ENCODE peak calls at places on chromosomes 5 and 9, in four cellular contexts. P, R, X and T are unnamed samples.

GRCh38 chr5:10633271-10634049 is 69.6 kb downstream of the ANKRD33B start:
- DNase-seq in P (no peak), R (no peak), X (no peak), T (no peak)

GRCh38 chr9:137451976-137452760 is 7.0 kb downstream of the NSMF start:
- DNase-seq in P (no peak), R (no peak), X (no peak), T (no peak)

GRCh38 chr9:93300585-93301081 is 116.7 kb downstream of the WNK2 start:
- DNase-seq in P (peak), R (no peak), X (no peak), T (no peak)

GRCh38 chr5:84290161-84290560 is 94.5 kb downstream of the EDIL3 start:
- DNase-seq in P (no peak), R (no peak), X (no peak), T (no peak)

GRCh38 chr9:3863114-3863528 is 337.3 kb upstream of the RFX3 start:
- DNase-seq in P (no peak), R (peak), X (peak), T (no peak)

GRCh38 chr5:53331463-53331862 is 149.0 kb upstream of the FST start:
- DNase-seq in P (no peak), R (peak), X (no peak), T (peak)

GRCh38 chr5:168946363-168946762 is 354.6 kb downstream of the SLIT3 start:
- DNase-seq in P (no peak), R (no peak), X (no peak), T (no peak)

GRCh38 chr5:137190441-137190840 is 308.7 kb downstream of the SPOCK1 start:
- DNase-seq in P (no peak), R (no peak), X (no peak), T (no peak)

GRCh38 chr9:1337169-1337568 is 287.0 kb downstream of the DMRT2 start:
- DNase-seq in P (no peak), R (no peak), X (no peak), T (no peak)

GRCh38 chr9:69971643-69972449 is 71.8 kb upstream of the MAMDC2 start:
- DNase-seq in P (peak), R (no peak), X (no peak), T (no peak)

GRCh38 chr5:29218138-29218537 is 1975.3 kb upstream of the CDH6 start:
- DNase-seq in P (no peak), R (no peak), X (no peak), T (no peak)

GRCh38 chr9:120742951-120743416 is 28.7 kb upstream of the MEGF9 start:
- DNase-seq in P (no peak), R (no peak), X (no peak), T (no peak)

GRCh38 chr9:14258840-14259239 is 55.1 kb downstream of the NFIB start:
- DNase-seq in P (no peak), R (no peak), X (peak), T (no peak)

GRCh38 chr5:180665682-180666404 is 16.4 kb upstream of the FLT4 start:
- DNase-seq in P (no peak), R (no peak), X (no peak), T (no peak)

GRCh38 chr5:59773286-59773685 is 120.2 kb downstream of the PDE4D start:
- DNase-seq in P (no peak), R (no peak), X (peak), T (no peak)

GRCh38 chr9:99011161-99011709 is 67.5 kb downstream of the COL15A1 start:
- DNase-seq in P (no peak), R (no peak), X (no peak), T (no peak)

GRCh38 chr5:97134634-97135033 is 7.8 kb downstream of the LIX1 start:
- DNase-seq in P (no peak), R (no peak), X (no peak), T (no peak)

GRCh38 chr5:18465833-18466681 is 831.8 kb downstream of the TAF11L14 start:
- DNase-seq in P (peak), R (peak), X (peak), T (peak)

GRCh38 chr5:170483701-170484458 is 19.9 kb upstream of the KCNIP1 start:
- DNase-seq in P (no peak), R (no peak), X (peak), T (peak)

GRCh38 chr5:151896041-151896691 is 28.5 kb downstream of the GLRA1 start:
- DNase-seq in P (no peak), R (peak), X (no peak), T (peak)

GRCh38 chr5:158084292-158084691 is 225.3 kb upstream of the CLINT1 start:
- DNase-seq in P (no peak), R (no peak), X (no peak), T (no peak)

GRCh38 chr5:88729476-88730182 is 153.4 kb downstream of the MEF2C start:
- DNase-seq in P (peak), R (no peak), X (no peak), T (peak)

GRCh38 chr5:147539053-147539452 is 29.2 kb upstream of the DPYSL3 start:
- DNase-seq in P (no peak), R (no peak), X (no peak), T (no peak)

GRCh38 chr5:101018299-101018698 is 115.2 kb upstream of the ST8SIA4 start:
- DNase-seq in P (no peak), R (no peak), X (no peak), T (no peak)

GRCh38 chr5:147481376-147481775 is 28.5 kb downstream of the DPYSL3 start:
- DNase-seq in P (no peak), R (peak), X (no peak), T (no peak)

GRCh38 chr5:2353211-2353610 is 398.3 kb downstream of the IRX2 start:
- DNase-seq in P (no peak), R (no peak), X (no peak), T (no peak)

GRCh38 chr9:96015876-96016686 is 140.6 kb downstream of the ERCC6L2 start:
- DNase-seq in P (no peak), R (no peak), X (no peak), T (no peak)

GRCh38 chr9:103183569-103184191 is 188.5 kb downstream of the CYLC2 start:
- DNase-seq in P (no peak), R (no peak), X (no peak), T (no peak)

GRCh38 chr5:109454726-109455505 is 45.1 kb upstream of the PJA2 start:
- DNase-seq in P (no peak), R (peak), X (no peak), T (peak)

GRCh38 chr5:168291961-168292782 is 727 bp downstream of the WWC1 start:
- DNase-seq in P (no peak), R (no peak), X (no peak), T (no peak)

GRCh38 chr9:80699551-80699998 is 989.8 kb downstream of the TLE1 start:
- DNase-seq in P (no peak), R (peak), X (no peak), T (peak)

GRCh38 chr5:178384815-178385471 is 152.3 kb upstream of the PHYKPL start:
- DNase-seq in P (no peak), R (no peak), X (no peak), T (no peak)

GRCh38 chr5:10695055-10695649 is 65.9 kb downstream of the DAP start:
- DNase-seq in P (peak), R (no peak), X (peak), T (no peak)

GRCh38 chr5:43772601-43773031 is 169.6 kb downstream of the NNT start:
- DNase-seq in P (no peak), R (peak), X (no peak), T (no peak)

GRCh38 chr9:90998573-90998972 is 197.0 kb downstream of the SYK start:
- DNase-seq in P (no peak), R (no peak), X (no peak), T (no peak)